ENCODE peak calls at places on chromosomes 6 and 20, in nine cellular contexts. One of them, this sample, is unnamed.
A peak's percentile ranks its signal among the peaks of the same experiment; 100 is the strongest.

GRCh38 chr6:114218831-114219230 is 124.0 kb downstream of the HS3ST5 start:
- DNase-seq in epithelial cell of prostate: no peak
- DNase-seq in body of pancreas: no peak
- DNase-seq in AG08396: no peak
- DNase-seq in H4: no peak
- DNase-seq in mesenchymal stem cell: no peak
- DNase-seq in HEK293T: no peak
- DNase-seq in sciatic nerve: no peak
- DNase-seq in left kidney: no peak
- DNase-seq in this sample: no peak

GRCh38 chr6:3108746-3109414 is 9.6 kb upstream of the BPHL start:
- DNase-seq in epithelial cell of prostate: no peak
- DNase-seq in body of pancreas: no peak
- DNase-seq in AG08396: no peak
- DNase-seq in H4: no peak
- DNase-seq in mesenchymal stem cell: no peak
- DNase-seq in HEK293T: no peak
- DNase-seq in sciatic nerve: no peak
- DNase-seq in left kidney: peak; percentile 6
- DNase-seq in this sample: no peak

GRCh38 chr6:46486186-46486585 is 5.1 kb downstream of the RCAN2 start:
- DNase-seq in epithelial cell of prostate: no peak
- DNase-seq in body of pancreas: no peak
- DNase-seq in AG08396: no peak
- DNase-seq in H4: no peak
- DNase-seq in mesenchymal stem cell: no peak
- DNase-seq in HEK293T: no peak
- DNase-seq in sciatic nerve: no peak
- DNase-seq in left kidney: no peak
- DNase-seq in this sample: no peak

GRCh38 chr20:37392441-37393195 is 46.7 kb downstream of the SRC start:
- DNase-seq in epithelial cell of prostate: no peak
- DNase-seq in body of pancreas: no peak
- DNase-seq in AG08396: peak; percentile 55
- DNase-seq in H4: no peak
- DNase-seq in mesenchymal stem cell: no peak
- DNase-seq in HEK293T: peak; percentile 53
- DNase-seq in sciatic nerve: no peak
- DNase-seq in left kidney: no peak
- DNase-seq in this sample: no peak

GRCh38 chr6:113995632-113996031 is 24.7 kb upstream of the HDAC2 start:
- DNase-seq in epithelial cell of prostate: no peak
- DNase-seq in body of pancreas: no peak
- DNase-seq in AG08396: peak; percentile 77
- DNase-seq in H4: peak; percentile 93
- DNase-seq in mesenchymal stem cell: peak; percentile 92
- DNase-seq in HEK293T: peak; percentile 42
- DNase-seq in sciatic nerve: peak; percentile 61
- DNase-seq in left kidney: peak; percentile 77
- DNase-seq in this sample: peak; percentile 32

GRCh38 chr6:81766482-81767069 is 14.1 kb upstream of the TENT5A start:
- DNase-seq in epithelial cell of prostate: no peak
- DNase-seq in body of pancreas: no peak
- DNase-seq in AG08396: peak; percentile 16
- DNase-seq in H4: peak; percentile 62
- DNase-seq in mesenchymal stem cell: peak; percentile 95
- DNase-seq in HEK293T: no peak
- DNase-seq in sciatic nerve: no peak
- DNase-seq in left kidney: peak; percentile 38
- DNase-seq in this sample: no peak

GRCh38 chr6:67881706-67882065 is 753.4 kb upstream of the ADGRB3 start:
- DNase-seq in epithelial cell of prostate: no peak
- DNase-seq in body of pancreas: no peak
- DNase-seq in AG08396: no peak
- DNase-seq in H4: no peak
- DNase-seq in mesenchymal stem cell: peak; percentile 18
- DNase-seq in HEK293T: no peak
- DNase-seq in sciatic nerve: no peak
- DNase-seq in left kidney: no peak
- DNase-seq in this sample: no peak

GRCh38 chr20:708956-709355 is 33.4 kb upstream of the SCRT2 start:
- DNase-seq in epithelial cell of prostate: no peak
- DNase-seq in body of pancreas: no peak
- DNase-seq in AG08396: no peak
- DNase-seq in H4: no peak
- DNase-seq in mesenchymal stem cell: no peak
- DNase-seq in HEK293T: no peak
- DNase-seq in sciatic nerve: peak; percentile 10
- DNase-seq in left kidney: no peak
- DNase-seq in this sample: no peak

GRCh38 chr6:130865793-130866192 is 38.6 kb downstream of the SMLR1 start:
- DNase-seq in epithelial cell of prostate: no peak
- DNase-seq in body of pancreas: no peak
- DNase-seq in AG08396: no peak
- DNase-seq in H4: no peak
- DNase-seq in mesenchymal stem cell: no peak
- DNase-seq in HEK293T: no peak
- DNase-seq in sciatic nerve: no peak
- DNase-seq in left kidney: no peak
- DNase-seq in this sample: no peak

GRCh38 chr6:151413372-151414145 is 22.2 kb upstream of the ZBTB2 start:
- DNase-seq in epithelial cell of prostate: no peak
- DNase-seq in body of pancreas: no peak
- DNase-seq in AG08396: no peak
- DNase-seq in H4: no peak
- DNase-seq in mesenchymal stem cell: no peak
- DNase-seq in HEK293T: no peak
- DNase-seq in sciatic nerve: no peak
- DNase-seq in left kidney: no peak
- DNase-seq in this sample: no peak

GRCh38 chr6:10554826-10555225 is 33.7 kb downstream of the GCNT2 start:
- DNase-seq in epithelial cell of prostate: no peak
- DNase-seq in body of pancreas: no peak
- DNase-seq in AG08396: no peak
- DNase-seq in H4: no peak
- DNase-seq in mesenchymal stem cell: no peak
- DNase-seq in HEK293T: no peak
- DNase-seq in sciatic nerve: no peak
- DNase-seq in left kidney: no peak
- DNase-seq in this sample: no peak

GRCh38 chr20:62737971-62738881 is 29.6 kb downstream of the NTSR1 start:
- DNase-seq in epithelial cell of prostate: no peak
- DNase-seq in body of pancreas: no peak
- DNase-seq in AG08396: no peak
- DNase-seq in H4: no peak
- DNase-seq in mesenchymal stem cell: no peak
- DNase-seq in HEK293T: no peak
- DNase-seq in sciatic nerve: peak; percentile 42
- DNase-seq in left kidney: no peak
- DNase-seq in this sample: no peak

This sample was measured in amygdala.